ENCODE peak calls at places on chromosomes 13 and 19, in six cellular contexts. One of them, this sample, is unnamed.

GRCh38 chr13:48653074-48654054 is at the start of gene CYSLTR2:
- DNase-seq in thoracic aorta: no peak
- DNase-seq in CD8-positive, alpha-beta T cell: peak
- DNase-seq in AG04450: no peak
- DNase-seq in IMR-90: peak
- DNase-seq in uterus: no peak
- DNase-seq in this sample: no peak

GRCh38 chr19:29806098-29806866 is 5.5 kb upstream of the CCNE1 start:
- DNase-seq in thoracic aorta: no peak
- DNase-seq in CD8-positive, alpha-beta T cell: no peak
- DNase-seq in AG04450: no peak
- DNase-seq in IMR-90: peak
- DNase-seq in uterus: no peak
- DNase-seq in this sample: no peak

GRCh38 chr19:23203841-23204344 is 46.3 kb downstream of the ZNF724 start:
- DNase-seq in thoracic aorta: no peak
- DNase-seq in CD8-positive, alpha-beta T cell: no peak
- DNase-seq in AG04450: no peak
- DNase-seq in IMR-90: no peak
- DNase-seq in uterus: no peak
- DNase-seq in this sample: no peak

GRCh38 chr19:27993619-27994018 is 1219.3 kb downstream of the UQCRFS1 start:
- DNase-seq in thoracic aorta: no peak
- DNase-seq in CD8-positive, alpha-beta T cell: no peak
- DNase-seq in AG04450: no peak
- DNase-seq in IMR-90: no peak
- DNase-seq in uterus: no peak
- DNase-seq in this sample: no peak

GRCh38 chr13:113666951-113667701 is at the start of gene GRK1:
- DNase-seq in thoracic aorta: no peak
- DNase-seq in CD8-positive, alpha-beta T cell: peak
- DNase-seq in AG04450: no peak
- DNase-seq in IMR-90: no peak
- DNase-seq in uterus: peak
- DNase-seq in this sample: peak

GRCh38 chr13:73063166-73063565 is 4.4 kb downstream of the KLF5 start:
- DNase-seq in thoracic aorta: no peak
- DNase-seq in CD8-positive, alpha-beta T cell: no peak
- DNase-seq in AG04450: no peak
- DNase-seq in IMR-90: no peak
- DNase-seq in uterus: no peak
- DNase-seq in this sample: no peak

GRCh38 chr13:29594310-29594709 is 1.2 kb downstream of the SLC7A1 start:
- DNase-seq in thoracic aorta: no peak
- DNase-seq in CD8-positive, alpha-beta T cell: peak
- DNase-seq in AG04450: peak
- DNase-seq in IMR-90: peak
- DNase-seq in uterus: peak
- DNase-seq in this sample: peak

GRCh38 chr13:75946746-75947397 is 310.7 kb downstream of the LMO7 start:
- DNase-seq in thoracic aorta: no peak
- DNase-seq in CD8-positive, alpha-beta T cell: no peak
- DNase-seq in AG04450: no peak
- DNase-seq in IMR-90: no peak
- DNase-seq in uterus: no peak
- DNase-seq in this sample: no peak

GRCh38 chr13:25401958-25402357 is 30.2 kb downstream of the ATP8A2 start:
- DNase-seq in thoracic aorta: no peak
- DNase-seq in CD8-positive, alpha-beta T cell: no peak
- DNase-seq in AG04450: no peak
- DNase-seq in IMR-90: no peak
- DNase-seq in uterus: no peak
- DNase-seq in this sample: no peak

GRCh38 chr13:27958928-27959539 is 10.1 kb downstream of the CDX2 start:
- DNase-seq in thoracic aorta: no peak
- DNase-seq in CD8-positive, alpha-beta T cell: no peak
- DNase-seq in AG04450: no peak
- DNase-seq in IMR-90: no peak
- DNase-seq in uterus: no peak
- DNase-seq in this sample: no peak

DNA sequence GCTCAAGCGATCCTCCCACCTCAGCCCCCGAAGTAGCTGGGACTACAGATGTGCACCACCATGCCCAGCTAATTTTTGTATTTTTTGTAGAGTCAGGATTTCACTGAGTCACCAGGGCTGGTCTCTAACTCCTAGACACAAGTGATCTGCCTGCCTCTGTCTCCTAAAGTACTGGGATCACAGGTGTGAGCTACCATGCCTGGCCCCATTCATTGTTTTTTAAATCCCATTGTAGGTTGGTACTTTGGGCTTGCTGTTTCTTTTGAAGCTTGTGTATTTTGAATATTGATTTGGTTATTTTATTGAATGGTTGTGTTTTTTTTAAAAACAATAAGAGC is 26.7 kb downstream of the ZMYM2 start:
- DNase-seq in thoracic aorta: no peak
- DNase-seq in CD8-positive, alpha-beta T cell: no peak
- DNase-seq in AG04450: no peak
- DNase-seq in IMR-90: no peak
- DNase-seq in uterus: no peak
- DNase-seq in this sample: no peak
- H3K4me3 ChIP-seq in thoracic aorta: no peak
- H3K4me3 ChIP-seq in CD8-positive, alpha-beta T cell: no peak
- H3K4me3 ChIP-seq in AG04450: no peak
- H3K4me3 ChIP-seq in IMR-90: no peak
- H3K4me3 ChIP-seq in uterus: no peak
- H3K4me3 ChIP-seq in this sample: no peak

GRCh38 chr13:51541809-51542258 is 42.4 kb upstream of the WDFY2 start:
- DNase-seq in thoracic aorta: no peak
- DNase-seq in CD8-positive, alpha-beta T cell: no peak
- DNase-seq in AG04450: no peak
- DNase-seq in IMR-90: no peak
- DNase-seq in uterus: peak
- DNase-seq in this sample: no peak

GRCh38 chr13:51542358-51542972 is 41.8 kb upstream of the WDFY2 start:
- DNase-seq in thoracic aorta: no peak
- DNase-seq in CD8-positive, alpha-beta T cell: no peak
- DNase-seq in AG04450: no peak
- DNase-seq in IMR-90: peak
- DNase-seq in uterus: peak
- DNase-seq in this sample: no peak

GRCh38 chr13:51538626-51539179 is 45.6 kb upstream of the WDFY2 start:
- DNase-seq in thoracic aorta: no peak
- DNase-seq in CD8-positive, alpha-beta T cell: no peak
- DNase-seq in AG04450: no peak
- DNase-seq in IMR-90: no peak
- DNase-seq in uterus: no peak
- DNase-seq in this sample: no peak

GRCh38 chr13:51539887-51540286 is 44.4 kb upstream of the WDFY2 start:
- DNase-seq in thoracic aorta: no peak
- DNase-seq in CD8-positive, alpha-beta T cell: no peak
- DNase-seq in AG04450: no peak
- DNase-seq in IMR-90: peak
- DNase-seq in uterus: no peak
- DNase-seq in this sample: no peak

GRCh38 chr13:51541037-51541436 is 43.2 kb upstream of the WDFY2 start:
- DNase-seq in thoracic aorta: no peak
- DNase-seq in CD8-positive, alpha-beta T cell: no peak
- DNase-seq in AG04450: no peak
- DNase-seq in IMR-90: no peak
- DNase-seq in uterus: no peak
- DNase-seq in this sample: no peak
- H3K27ac ChIP-seq in thoracic aorta: no peak
- H3K27ac ChIP-seq in CD8-positive, alpha-beta T cell: no peak
- H3K27ac ChIP-seq in AG04450: no peak
- H3K27ac ChIP-seq in IMR-90: no peak
- H3K27ac ChIP-seq in uterus: peak
- H3K27ac ChIP-seq in this sample: no peak

GRCh38 chr13:100208596-100208995 is 119.7 kb downstream of the PCCA start:
- DNase-seq in thoracic aorta: no peak
- DNase-seq in CD8-positive, alpha-beta T cell: no peak
- DNase-seq in AG04450: no peak
- DNase-seq in IMR-90: peak
- DNase-seq in uterus: no peak
- DNase-seq in this sample: no peak
- TF ChIP-seq CTCF in thoracic aorta: no peak
- TF ChIP-seq CTCF in CD8-positive, alpha-beta T cell: no peak
- TF ChIP-seq CTCF in AG04450: no peak
- TF ChIP-seq CTCF in IMR-90: no peak
- TF ChIP-seq CTCF in uterus: no peak
- TF ChIP-seq CTCF in this sample: no peak

GRCh38 chr19:33613601-33614000 is 8.2 kb upstream of the CHST8 start:
- DNase-seq in thoracic aorta: no peak
- DNase-seq in CD8-positive, alpha-beta T cell: no peak
- DNase-seq in AG04450: no peak
- DNase-seq in IMR-90: no peak
- DNase-seq in uterus: no peak
- DNase-seq in this sample: no peak
- H3K4me3 ChIP-seq in thoracic aorta: no peak
- H3K4me3 ChIP-seq in CD8-positive, alpha-beta T cell: no peak
- H3K4me3 ChIP-seq in AG04450: no peak
- H3K4me3 ChIP-seq in IMR-90: no peak
- H3K4me3 ChIP-seq in uterus: no peak
- H3K4me3 ChIP-seq in this sample: no peak

GRCh38 chr13:95058680-95059079 is 242.6 kb downstream of the ABCC4 start:
- DNase-seq in thoracic aorta: no peak
- DNase-seq in CD8-positive, alpha-beta T cell: no peak
- DNase-seq in AG04450: no peak
- DNase-seq in IMR-90: no peak
- DNase-seq in uterus: no peak
- DNase-seq in this sample: no peak
- H3K27ac ChIP-seq in thoracic aorta: no peak
- H3K27ac ChIP-seq in CD8-positive, alpha-beta T cell: no peak
- H3K27ac ChIP-seq in AG04450: no peak
- H3K27ac ChIP-seq in IMR-90: no peak
- H3K27ac ChIP-seq in uterus: no peak
- H3K27ac ChIP-seq in this sample: no peak

DNA sequence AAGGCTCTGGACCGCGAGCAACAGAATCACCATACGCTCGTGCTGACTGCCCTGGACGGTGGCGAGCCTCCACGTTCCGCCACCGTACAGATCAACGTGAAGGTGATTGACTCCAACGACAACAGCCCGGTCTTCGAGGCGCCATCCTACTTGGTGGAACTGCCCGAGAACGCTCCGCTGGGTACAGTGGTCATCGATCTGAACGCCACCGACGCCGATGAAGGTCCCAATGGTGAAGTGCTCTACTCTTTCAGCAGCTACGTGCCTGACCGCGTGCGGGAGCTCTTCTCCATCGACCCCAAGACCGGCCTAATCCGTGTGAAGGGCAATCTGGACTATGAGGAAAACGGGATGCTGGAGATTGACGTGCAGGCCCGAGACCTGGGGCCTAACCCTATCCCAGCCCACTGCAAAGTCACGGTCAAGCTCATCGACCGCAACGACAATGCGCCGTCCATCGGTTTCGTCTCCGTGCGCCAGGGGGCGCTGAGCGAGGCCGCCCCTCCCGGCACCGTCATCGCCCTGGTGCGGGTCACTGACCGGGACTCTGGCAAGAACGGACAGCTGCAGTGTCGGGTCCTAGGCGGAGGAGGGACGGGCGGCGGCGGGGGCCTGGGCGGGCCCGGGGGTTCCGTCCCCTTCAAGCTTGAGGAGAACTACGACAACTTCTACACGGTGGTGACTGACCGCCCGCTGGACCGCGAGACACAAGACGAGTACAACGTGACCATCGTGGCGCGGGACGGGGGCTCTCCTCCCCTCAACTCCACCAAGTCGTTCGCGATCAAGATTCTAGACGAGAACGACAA is 1.8 kb downstream of the PCDH17 start:
- DNase-seq in thoracic aorta: no peak
- DNase-seq in CD8-positive, alpha-beta T cell: no peak
- DNase-seq in AG04450: no peak
- DNase-seq in IMR-90: no peak
- DNase-seq in uterus: peak
- DNase-seq in this sample: peak
- TF ChIP-seq CTCF in thoracic aorta: no peak
- TF ChIP-seq CTCF in CD8-positive, alpha-beta T cell: no peak
- TF ChIP-seq CTCF in AG04450: no peak
- TF ChIP-seq CTCF in IMR-90: no peak
- TF ChIP-seq CTCF in uterus: no peak
- TF ChIP-seq CTCF in this sample: peak

DNA sequence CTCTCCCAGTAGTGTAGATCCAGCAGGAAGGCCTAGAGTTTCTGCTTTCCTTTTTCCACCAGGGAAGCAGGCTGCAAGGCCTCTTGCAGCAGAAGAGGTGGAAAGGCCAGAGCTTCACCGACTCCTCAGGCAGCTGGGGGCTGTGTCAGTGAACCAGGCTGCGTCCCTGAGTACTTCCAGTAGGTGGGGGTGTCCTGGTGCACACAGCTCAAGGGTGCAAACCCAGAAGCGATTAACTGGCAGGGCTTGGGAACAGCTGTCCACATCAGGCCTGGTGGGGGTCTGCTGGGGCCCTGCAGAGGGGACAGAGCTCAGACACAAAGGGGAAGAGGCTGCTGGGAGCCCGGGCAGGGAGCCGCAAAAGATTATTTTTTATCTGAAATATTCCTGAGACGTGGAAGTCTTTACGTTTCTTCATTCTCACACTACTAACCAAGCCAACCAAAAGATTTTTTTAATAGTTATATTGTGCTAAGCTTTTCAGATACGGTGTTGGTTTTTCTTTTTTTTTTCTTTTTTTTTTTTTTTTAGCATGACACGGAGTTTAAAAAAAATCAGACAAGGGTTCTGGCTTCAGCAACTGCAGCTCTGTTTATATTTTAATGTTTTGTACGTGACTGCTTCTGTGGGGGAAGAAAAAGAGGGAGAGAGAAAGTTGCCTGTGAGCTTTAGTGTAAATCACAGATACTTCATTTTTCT is 11.0 kb downstream of the TSHZ3 start:
- DNase-seq in thoracic aorta: no peak
- DNase-seq in CD8-positive, alpha-beta T cell: no peak
- DNase-seq in AG04450: no peak
- DNase-seq in IMR-90: peak
- DNase-seq in uterus: peak
- DNase-seq in this sample: no peak
- H3K4me3 ChIP-seq in thoracic aorta: peak
- H3K4me3 ChIP-seq in CD8-positive, alpha-beta T cell: no peak
- H3K4me3 ChIP-seq in AG04450: no peak
- H3K4me3 ChIP-seq in IMR-90: no peak
- H3K4me3 ChIP-seq in uterus: no peak
- H3K4me3 ChIP-seq in this sample: no peak

This sample was measured in dorsolateral prefrontal cortex.